ENCODE peak calls at places on chromosomes 16 and 17, in five cellular contexts. Q, T, D, U and Z are unnamed samples.

GRCh38 chr16:53952215-53953208 is 248.6 kb downstream of the FTO start:
- DNase-seq in Q (peak; percentile 52), T (peak; percentile 66), D (no peak), U (no peak), Z (no peak)

GRCh38 chr16:80974649-80975376 is 31.9 kb downstream of the CMC2 start:
- DNase-seq in Q (no peak), T (no peak), D (peak; percentile 82), U (no peak), Z (peak; percentile 38)

GRCh38 chr17:9021158-9021984 is at the start of gene NTN1:
- DNase-seq in Q (peak; percentile 13), T (peak; percentile 21), D (no peak), U (peak; percentile 56), Z (peak; percentile 63)

GRCh38 chr16:84054916-84055315 is 12.3 kb upstream of the SLC38A8 start:
- DNase-seq in Q (no peak), T (no peak), D (peak; percentile 33), U (no peak), Z (peak; percentile 76)

GRCh38 chr16:81003610-81004460 is 2.9 kb downstream of the CMC2 start:
- DNase-seq in Q (peak; percentile 47), T (peak; percentile 54), D (no peak), U (no peak), Z (no peak)

GRCh38 chr17:37107406-37108083 is 158.8 kb downstream of the AATF start:
- DNase-seq in Q (peak; percentile 41), T (no peak), D (no peak), U (no peak), Z (peak; percentile 53)

GRCh38 chr17:56866496-56866895 is 32.5 kb downstream of the DGKE start:
- DNase-seq in Q (no peak), T (no peak), D (no peak), U (no peak), Z (no peak)

GRCh38 chr17:31792007-31792585 is 66.9 kb downstream of the COPRS start:
- DNase-seq in Q (no peak), T (no peak), D (no peak), U (no peak), Z (no peak)

GRCh38 chr17:40190197-40191021 is 13.1 kb downstream of the RAPGEFL1 start:
- DNase-seq in Q (no peak), T (peak; percentile 42), D (peak; percentile 83), U (no peak), Z (peak; percentile 91)

GRCh38 chr17:75736173-75736835 is 15.0 kb downstream of the ITGB4 start:
- DNase-seq in Q (no peak), T (no peak), D (no peak), U (no peak), Z (no peak)

GRCh38 chr17:37276475-37276874 is 99.3 kb upstream of the C17orf78 start:
- DNase-seq in Q (peak; percentile 9), T (no peak), D (no peak), U (no peak), Z (no peak)

GRCh38 chr16:78665373-78665772 is 565.9 kb downstream of the WWOX start:
- DNase-seq in Q (no peak), T (peak; percentile 27), D (no peak), U (no peak), Z (no peak)
- H4K8ac ChIP-seq in Q (no peak overlapping the region), T (no peak overlapping the region), D (no peak overlapping the region), U (no peak overlapping the region), Z (no peak overlapping the region)

GRCh38 chr16:727291-727977 is 528 bp downstream of the HAGHL start:
- DNase-seq in Q (no peak), T (no peak), D (no peak), U (no peak), Z (no peak)

GRCh38 chr16:729768-730665 is 3.1 kb downstream of the HAGHL start:
- DNase-seq in Q (no peak), T (no peak), D (no peak), U (no peak), Z (no peak)

GRCh38 chr16:726438-727290 is at the start of the genes CCDC78 and HAGHL:
- DNase-seq in Q (peak; percentile 34), T (peak; percentile 59), D (peak; percentile 36), U (no peak), Z (peak; percentile 85)

GRCh38 chr16:728890-729744 is 2.2 kb downstream of the HAGHL start:
- DNase-seq in Q (no peak), T (peak; percentile 33), D (peak; percentile 24), U (no peak), Z (peak; percentile 58)

DNA sequence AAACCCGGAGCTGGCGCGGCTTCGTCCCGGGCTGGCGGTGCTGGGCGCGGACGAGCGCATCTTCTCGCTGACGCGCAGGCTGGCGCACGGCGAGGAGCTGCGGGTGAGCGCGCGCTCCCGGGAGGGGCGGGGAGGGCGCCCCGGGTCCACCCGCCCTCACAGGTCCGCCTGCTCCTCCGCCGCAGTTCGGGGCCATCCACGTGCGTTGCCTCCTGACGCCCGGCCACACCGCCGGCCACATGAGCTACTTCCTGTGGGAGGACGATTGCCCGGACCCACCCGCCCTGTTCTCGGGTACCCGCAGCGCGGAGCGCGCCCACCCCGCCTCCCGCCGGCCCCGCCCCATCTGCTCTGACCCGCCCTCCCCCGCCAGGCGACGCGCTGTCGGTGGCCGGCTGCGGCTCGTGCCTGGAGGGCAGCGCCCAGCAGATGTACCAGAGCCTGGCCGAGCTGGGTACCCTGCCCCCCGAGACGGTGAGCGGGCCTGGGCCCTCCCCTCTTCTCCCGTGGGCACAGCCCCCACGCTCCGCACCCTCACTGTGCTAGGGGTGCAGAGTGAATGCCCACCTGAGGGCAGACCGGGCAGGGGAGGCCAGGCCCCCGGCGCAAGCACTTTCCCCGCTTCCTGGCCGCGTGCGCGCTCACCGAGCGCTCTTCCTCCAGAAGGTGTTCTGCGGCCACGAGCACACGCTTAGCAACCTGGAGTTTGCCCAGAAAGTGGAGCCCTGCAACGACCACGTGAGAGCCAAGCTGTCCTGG is 1.4 kb downstream of the HAGHL start:
- DNase-seq in Q (peak; percentile 78), T (peak; percentile 89), D (peak; percentile 75), U (no peak), Z (peak; percentile 87)
- H4K8ac ChIP-seq in Q (no peak overlapping the region), T (peak overlapping the region; percentile 31), D (no peak overlapping the region), U (no peak overlapping the region), Z (no peak overlapping the region)

DNA sequence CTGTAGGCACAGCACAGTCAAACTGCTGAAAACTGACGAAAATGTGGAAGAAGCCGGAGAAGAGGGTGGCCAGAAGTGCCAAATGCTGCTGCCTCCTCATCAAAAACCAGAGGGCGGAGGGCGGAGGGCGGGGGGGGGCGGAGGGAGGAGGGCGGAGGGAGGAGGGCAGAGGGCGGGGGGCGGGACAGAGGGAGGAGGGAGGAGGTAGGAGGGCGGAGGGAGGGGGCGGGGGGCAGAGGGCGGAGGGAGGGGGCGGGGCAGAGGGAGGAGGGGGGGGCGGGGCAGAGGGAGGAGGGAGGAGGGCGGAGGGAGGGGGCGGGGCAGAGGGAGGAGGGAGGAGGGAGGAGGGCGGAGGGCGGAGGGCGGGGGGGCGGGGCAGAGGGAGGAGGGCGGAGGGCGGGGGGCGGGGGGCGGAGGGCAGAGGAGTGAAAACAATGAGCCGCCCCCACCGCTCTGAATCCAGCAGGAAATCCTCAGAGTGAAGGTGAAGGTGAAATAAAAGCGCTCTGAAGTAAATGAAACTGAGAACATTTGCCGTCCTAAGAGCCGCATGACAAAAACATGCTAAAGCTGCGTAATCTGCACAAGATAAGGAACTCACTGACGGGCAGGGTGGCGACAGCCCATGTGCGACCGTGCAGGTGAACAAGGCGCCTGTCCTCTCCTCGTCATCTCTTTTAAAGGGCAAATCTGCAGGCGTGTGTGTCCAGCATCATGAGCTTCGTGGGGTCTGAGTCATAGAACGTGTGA is 22.6 kb upstream of the CBFA2T3 start:
- DNase-seq in Q (no peak), T (no peak), D (peak; percentile 64), U (no peak), Z (peak; percentile 66)
- H4K8ac ChIP-seq in Q (no peak overlapping the region), T (no peak overlapping the region), D (no peak overlapping the region), U (no peak overlapping the region), Z (no peak overlapping the region)

DNA sequence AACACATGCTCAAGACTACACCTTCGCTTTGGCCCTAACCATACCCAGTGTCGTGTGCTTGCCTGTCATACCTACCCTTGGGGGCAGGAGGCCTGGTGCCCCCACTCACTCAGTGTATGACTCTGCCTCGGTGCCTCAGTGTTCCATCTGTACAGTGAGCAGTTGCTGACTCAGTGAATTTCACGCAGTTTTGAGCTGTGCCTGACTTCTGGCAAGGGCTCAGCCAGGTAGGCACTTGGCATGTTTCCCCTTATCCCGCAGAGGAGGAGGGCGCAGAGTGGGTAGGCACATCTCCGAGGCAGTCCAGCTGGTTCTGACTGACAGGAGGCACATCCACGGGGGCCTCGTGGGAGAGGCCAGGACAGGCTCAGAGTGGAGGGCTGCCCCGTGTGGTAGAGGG is 148.9 kb upstream of the CIBAR2 start:
- DNase-seq in Q (no peak), T (no peak), D (no peak), U (no peak), Z (no peak)
- H4K8ac ChIP-seq in Q (no peak overlapping the region), T (no peak overlapping the region), D (no peak overlapping the region), U (no peak overlapping the region), Z (no peak overlapping the region)

GRCh38 chr16:2857451-2858244 is at the start of gene PRSS22:
- DNase-seq in Q (peak; percentile 13), T (peak; percentile 27), D (peak; percentile 51), U (no peak), Z (peak; percentile 74)
- H4K8ac ChIP-seq in Q (no peak within 1 kb of the TSS), T (peak within 1 kb of the TSS; percentile 60), D (no peak within 1 kb of the TSS), U (no peak within 1 kb of the TSS), Z (no peak within 1 kb of the TSS)

DNA sequence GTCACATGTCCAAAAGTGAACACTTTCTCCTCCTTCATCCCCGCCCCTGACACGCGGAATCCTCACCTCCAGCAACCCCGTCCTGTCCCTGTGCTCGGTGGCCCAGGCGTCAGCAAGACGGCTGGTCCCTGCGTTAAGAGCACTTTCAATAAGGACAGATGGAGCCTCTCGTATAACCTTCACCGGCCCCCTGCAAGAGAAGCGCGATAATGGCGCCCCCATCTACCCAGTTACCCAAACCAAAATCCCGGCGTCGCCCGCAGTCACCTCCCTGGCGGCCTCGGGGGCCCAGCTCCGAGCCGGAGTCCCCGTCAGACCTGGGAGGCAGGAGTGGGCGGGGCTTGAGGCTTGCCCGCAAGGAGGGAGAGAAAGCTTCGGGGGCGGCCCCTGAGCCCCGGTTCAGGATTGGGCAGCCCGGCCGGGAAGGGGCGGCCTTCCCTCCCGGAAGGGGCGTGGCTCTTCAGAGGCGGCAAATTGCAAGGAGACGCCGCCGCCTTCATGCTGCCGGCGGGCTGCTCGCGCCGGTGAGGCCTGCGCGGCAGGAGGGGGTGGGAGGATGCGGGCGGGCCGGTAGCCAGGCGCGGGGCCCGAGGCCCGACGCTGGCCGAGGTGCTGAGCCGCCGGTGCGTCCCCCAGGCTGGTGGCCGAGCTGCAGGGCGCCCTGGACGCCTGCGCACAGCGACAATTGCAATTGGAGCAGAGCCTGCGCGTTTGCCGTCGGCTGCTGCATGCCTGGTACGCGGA is at the start of gene TEDC2:
- DNase-seq in Q (peak; percentile 85), T (peak; percentile 94), D (peak; percentile 98), U (peak; percentile 96), Z (peak; percentile 98)
- H4K8ac ChIP-seq in Q (peak within 1 kb of the TSS; percentile 37), T (peak within 1 kb of the TSS; percentile 59), D (no peak within 1 kb of the TSS), U (no peak within 1 kb of the TSS), Z (no peak within 1 kb of the TSS)